ENCODE peak calls at places on chromosomes 13 and 19, in five cellular contexts. K is activated T-helper 1 cell treated with Interleukin-2 at 50 U/mL for 16 hours, V is non-pigmented ciliary epithelial cell, P is T-helper 2 cell, H is LHCN-M2. B is an unnamed sample.

GRCh38 chr13:45873491-45874360 is 22.2 kb upstream of the SIAH3 start:
- DNase-seq in H (peak), P (no peak), K (no peak), V (peak), B (peak)

GRCh38 chr19:49094505-49095482 is 9.5 kb downstream of the SNRNP70 start:
- DNase-seq in K (no peak), P (no peak), V (no peak), H (peak), B (peak)

GRCh38 chr19:28039677-28040381 is 1173.1 kb downstream of the UQCRFS1 start:
- DNase-seq in P (no peak), V (no peak), K (no peak), H (no peak), B (no peak)

GRCh38 chr13:112131081-112131739 is 64.3 kb downstream of the SOX1 start:
- DNase-seq in H (no peak), P (no peak), V (no peak), K (no peak), B (no peak)

GRCh38 chr19:46196410-46197124 is 33.0 kb upstream of the IGFL1 start:
- DNase-seq in P (no peak), V (no peak), H (no peak), K (no peak), B (no peak)

GRCh38 chr19:49816616-49817015 is 1.5 kb upstream of the MED25 start:
- DNase-seq in P (no peak), H (no peak), K (no peak), V (no peak), B (no peak)

GRCh38 chr13:79128158-79128557 is 277.9 kb downstream of the RBM26 start:
- DNase-seq in K (no peak), V (peak), P (no peak), H (peak), B (no peak)

GRCh38 chr19:1992759-1993260 is 22.7 kb downstream of the BTBD2 start:
- DNase-seq in K (no peak), P (no peak), H (no peak), V (no peak), B (peak)